ENCODE peak calls at places on chromosomes 13 and 19, in eight cellular contexts. G, C, L, O, T, B, D and W are unnamed samples.

GRCh38 chr19:43575955-43576451 is 402 bp downstream of the PINLYP start:
- DNase-seq in O (no peak), G (no peak), D (no peak), T (no peak), B (no peak), L (no peak), C (no peak), W (no peak)

GRCh38 chr13:38628554-38628953 is 58.3 kb upstream of the FREM2 start:
- DNase-seq in T (no peak), G (no peak), B (no peak), L (no peak), O (no peak), D (no peak), C (no peak), W (peak)

GRCh38 chr13:43959291-43959690 is 79.6 kb downstream of the LACC1 start:
- DNase-seq in T (no peak), G (no peak), O (no peak), L (no peak), B (no peak), D (no peak), C (no peak), W (no peak)

GRCh38 chr19:36483653-36484052 is 5.7 kb downstream of the ZNF566 start:
- DNase-seq in D (no peak), T (no peak), B (no peak), L (no peak), C (no peak), G (no peak), O (no peak), W (no peak)

GRCh38 chr19:6728346-6728745 is 7.9 kb upstream of the C3 start:
- DNase-seq in D (no peak), G (no peak), L (no peak), T (no peak), O (no peak), C (no peak), B (no peak), W (no peak)

GRCh38 chr13:101706651-101707050 is 254.2 kb downstream of the ITGBL1 start:
- DNase-seq in O (no peak), G (no peak), L (peak), C (no peak), B (peak), D (peak), T (no peak), W (peak)

GRCh38 chr19:2282062-2282861 is at the start of gene PEAK3:
- DNase-seq in D (no peak), T (no peak), C (peak), O (peak), B (peak), G (no peak), L (peak), W (peak)

GRCh38 chr13:20411638-20412342 is 113.9 kb downstream of the CRYL1 start:
- DNase-seq in O (no peak), D (no peak), G (no peak), L (no peak), T (peak), C (no peak), B (no peak), W (no peak)

GRCh38 chr19:11208526-11209471 is 11.5 kb upstream of the KANK2 start:
- DNase-seq in B (no peak), D (no peak), C (peak), L (peak), T (no peak), O (no peak), G (no peak), W (no peak)

GRCh38 chr19:53538378-53539109 is 599 bp downstream of the ZNF331 start:
- DNase-seq in C (no peak), O (peak), T (no peak), D (no peak), G (no peak), L (no peak), B (no peak), W (no peak)

GRCh38 chr19:30719189-30719990 is 347.2 kb downstream of the ZNF536 start:
- DNase-seq in B (no peak), G (no peak), C (peak), D (peak), L (peak), O (peak), T (no peak), W (peak)

GRCh38 chr13:102569488-102569887 is 27.3 kb upstream of the TPP2 start:
- DNase-seq in C (no peak), T (no peak), B (peak), D (peak), G (no peak), L (peak), O (no peak), W (peak)

GRCh38 chr19:27716922-27717321 is 1496.0 kb downstream of the UQCRFS1 start:
- DNase-seq in L (no peak), T (no peak), C (no peak), O (no peak), B (no peak), G (no peak), D (no peak), W (no peak)

GRCh38 chr19:14559916-14560775 is 11.7 kb downstream of the NDUFB7 start:
- DNase-seq in T (no peak), O (no peak), L (no peak), B (no peak), C (peak), G (no peak), D (no peak), W (no peak)

GRCh38 chr19:14562660-14563589 is 8.9 kb downstream of the NDUFB7 start:
- DNase-seq in D (no peak), T (no peak), C (peak), B (no peak), G (no peak), L (no peak), O (peak), W (no peak)

GRCh38 chr19:14560776-14561108 is 11.1 kb downstream of the NDUFB7 start:
- DNase-seq in T (no peak), L (no peak), D (no peak), O (no peak), C (no peak), G (no peak), B (no peak), W (no peak)

GRCh38 chr19:14561832-14562351 is 10.0 kb downstream of the NDUFB7 start:
- DNase-seq in D (peak), O (no peak), L (peak), G (no peak), C (peak), B (peak), T (no peak), W (peak)

DNA sequence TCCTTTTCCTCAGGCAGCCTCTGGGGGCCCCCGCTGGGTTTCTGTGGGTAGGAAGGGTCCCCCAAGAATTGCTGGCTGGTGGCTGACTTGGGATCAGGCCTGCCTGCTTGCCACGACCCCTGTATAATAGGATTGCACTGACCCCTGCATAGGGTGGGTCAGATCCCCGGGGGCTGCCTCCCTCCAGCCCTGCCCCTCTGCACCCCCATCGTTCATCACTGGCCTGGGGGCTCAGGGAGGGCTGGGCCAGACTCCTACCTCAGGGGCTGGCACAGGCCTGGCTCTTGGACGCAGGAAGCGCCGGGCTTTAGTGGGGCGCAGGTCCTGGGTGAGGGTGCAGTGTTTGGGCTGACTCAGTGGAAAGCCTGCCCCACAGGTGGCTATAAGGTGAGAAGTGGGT is 10.6 kb downstream of the NDUFB7 start:
- DNase-seq in C (no peak), D (no peak), L (no peak), T (no peak), O (no peak), G (no peak), B (no peak), W (no peak)
- H3K4me3 ChIP-seq in C (peak), D (no peak), L (no peak), T (no peak), O (no peak), G (no peak), B (no peak), W (no peak)

GRCh38 chr13:99256709-99257108 is 1.5 kb downstream of the GPR18 start:
- DNase-seq in C (no peak), G (no peak), D (peak), O (no peak), L (peak), B (peak), T (no peak), W (peak)
- H3K4me3 ChIP-seq in C (peak), G (no peak), D (no peak), O (no peak), L (no peak), B (no peak), T (peak), W (no peak)

GRCh38 chr13:73521291-73521626 is 462.5 kb downstream of the KLF5 start:
- DNase-seq in G (no peak), B (no peak), C (no peak), O (no peak), D (no peak), T (peak), L (no peak), W (no peak)
- H3K4me3 ChIP-seq in G (no peak), B (no peak), C (no peak), O (no peak), D (no peak), T (peak), L (no peak), W (no peak)

DNA sequence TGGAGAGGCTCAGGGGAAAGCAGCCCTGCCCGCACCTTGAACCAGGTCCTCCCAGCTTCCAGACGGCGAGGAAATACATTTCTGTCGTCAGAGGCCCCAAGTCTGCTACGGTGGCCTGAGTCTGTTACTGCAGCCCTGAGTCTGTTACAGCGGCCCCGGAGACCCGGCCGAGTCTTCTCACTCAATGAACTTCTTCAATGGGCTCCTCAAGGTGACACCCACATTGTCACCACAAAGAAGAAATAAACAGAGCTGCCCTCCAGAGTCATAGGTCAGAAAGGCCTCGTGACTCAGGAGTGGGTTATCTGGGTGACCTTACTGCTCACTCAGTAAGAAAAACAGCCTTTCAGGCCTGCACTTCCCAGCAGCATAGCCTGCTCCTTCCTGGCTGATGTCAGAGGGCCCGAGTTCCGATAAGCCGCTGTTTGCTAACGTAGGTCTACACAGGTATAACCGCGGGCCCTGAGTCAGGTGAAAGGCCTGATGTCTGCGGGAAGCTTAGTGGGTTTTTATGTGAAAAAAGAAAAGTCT is 66.9 kb upstream of the TM9SF2 start:
- DNase-seq in G (no peak), T (peak), B (no peak), O (no peak), D (no peak), C (no peak), L (no peak), W (no peak)
- H3K4me3 ChIP-seq in G (no peak), T (peak), B (no peak), O (no peak), D (no peak), C (no peak), L (no peak), W (no peak)

GRCh38 chr13:48317511-48317981 is 14.0 kb downstream of the RB1 start:
- DNase-seq in B (no peak), L (no peak), O (no peak), C (peak), T (no peak), G (no peak), D (no peak), W (no peak)

GRCh38 chr13:48318714-48319457 is 15.3 kb downstream of the RB1 start:
- DNase-seq in C (peak), G (no peak), L (peak), B (no peak), T (peak), D (peak), O (no peak), W (no peak)

GRCh38 chr13:48316826-48317510 is 13.4 kb downstream of the RB1 start:
- DNase-seq in B (no peak), D (no peak), L (no peak), T (no peak), G (no peak), C (no peak), O (no peak), W (no peak)

GRCh38 chr13:48319458-48320395 is 16.2 kb downstream of the RB1 start:
- DNase-seq in D (no peak), B (no peak), O (no peak), L (no peak), C (no peak), T (peak), G (no peak), W (no peak)

GRCh38 chr13:48318014-48318713 is 14.6 kb downstream of the RB1 start:
- DNase-seq in L (no peak), C (peak), G (no peak), O (no peak), B (no peak), T (peak), D (no peak), W (peak)
- H3K4me3 ChIP-seq in L (no peak), C (peak), G (no peak), O (no peak), B (no peak), T (peak), D (no peak), W (no peak)

GRCh38 chr13:33766724-33767123 is 51.2 kb upstream of the RFC3 start:
- DNase-seq in G (no peak), B (no peak), L (no peak), C (no peak), O (no peak), D (no peak), T (no peak), W (no peak)
- H3K4me3 ChIP-seq in G (no peak), B (no peak), L (no peak), C (no peak), O (no peak), D (no peak), T (no peak), W (no peak)

GRCh38 chr13:36362914-36363313 is 16.7 kb upstream of the SPART start:
- DNase-seq in D (no peak), B (no peak), G (no peak), L (no peak), C (no peak), T (no peak), O (no peak), W (no peak)
- H3K4me3 ChIP-seq in D (no peak), B (no peak), G (no peak), L (no peak), C (no peak), T (no peak), O (no peak), W (no peak)

GRCh38 chr13:41523396-41523795 is 66.0 kb downstream of the RGCC start:
- DNase-seq in L (no peak), D (no peak), B (no peak), T (no peak), G (no peak), O (no peak), C (no peak), W (no peak)
- H3K4me3 ChIP-seq in L (no peak), D (no peak), B (no peak), T (no peak), G (no peak), O (no peak), C (no peak), W (no peak)